ENCODE peak calls at places on chromosomes 13 and 19, in seven cellular contexts. N, Y, S, Q, D, O and G are unnamed samples.

GRCh38 chr13:113349050-113349449 is 14.9 kb downstream of the GRTP1 start:
- DNase-seq in Q (no peak), Y (no peak), O (no peak), S (no peak), D (no peak), N (no peak), G (no peak)

GRCh38 chr19:29687897-29688728 is 22.9 kb downstream of the PLEKHF1 start:
- DNase-seq in Q (no peak), S (no peak), O (peak; percentile 74), D (no peak), Y (no peak), N (no peak), G (no peak)

GRCh38 chr19:47754206-47755064 is 9.1 kb downstream of the NOP53 start:
- DNase-seq in N (no peak), Q (no peak), S (no peak), Y (no peak), D (no peak), O (no peak), G (no peak)

GRCh38 chr13:71607575-71607974 is 259.4 kb downstream of the DACH1 start:
- DNase-seq in Q (no peak), Y (no peak), N (no peak), D (no peak), S (no peak), O (no peak), G (no peak)

GRCh38 chr19:36771275-36772231 is 1.1 kb downstream of the ZNF850 start:
- DNase-seq in Q (peak; percentile 70), N (no peak), O (peak; percentile 94), D (peak; percentile 1), Y (peak; percentile 79), S (peak; percentile 29), G (peak; percentile 62)

GRCh38 chr19:30593975-30594925 is 222.1 kb downstream of the ZNF536 start:
- DNase-seq in Q (no peak), D (no peak), O (no peak), Y (no peak), S (no peak), N (no peak), G (no peak)

GRCh38 chr13:101323601-101324000 is 92.7 kb downstream of the NALCN start:
- DNase-seq in N (no peak), Y (no peak), S (no peak), D (no peak), Q (no peak), O (no peak), G (no peak)

GRCh38 chr13:112510002-112510780 is 77.8 kb downstream of the TUBGCP3 start:
- DNase-seq in Y (no peak), Q (no peak), S (peak; percentile 19), D (peak; percentile 33), O (peak; percentile 73), N (no peak), G (no peak)

GRCh38 chr13:98285317-98285716 is 108.2 kb upstream of the RNF113B start:
- DNase-seq in D (no peak), Q (no peak), S (no peak), Y (no peak), N (no peak), O (no peak), G (no peak)

GRCh38 chr19:33193864-33194362 is at the start of gene LRP3:
- DNase-seq in D (peak; percentile 43), Y (no peak), O (peak; percentile 18), N (no peak), S (no peak), Q (peak; percentile 77), G (peak; percentile 54)

GRCh38 chr19:19488041-19488874 is 27.1 kb downstream of the TSSK6 start:
- DNase-seq in Q (peak; percentile 56), D (no peak), N (no peak), S (no peak), Y (peak; percentile 39), O (peak; percentile 27), G (no peak)

GRCh38 chr19:55447421-55448174 is 4.5 kb upstream of the SHISA7 start:
- DNase-seq in N (no peak), S (no peak), Y (no peak), D (no peak), O (peak; percentile 35), Q (no peak), G (no peak)

GRCh38 chr13:109729031-109729870 is 57.1 kb downstream of the IRS2 start:
- DNase-seq in N (no peak), Y (no peak), Q (no peak), S (no peak), O (peak; percentile 28), D (no peak), G (no peak)

GRCh38 chr13:99311748-99312492 is 4.7 kb upstream of the GPR183 start:
- DNase-seq in O (no peak), Y (peak; percentile 50), Q (no peak), S (no peak), D (no peak), N (no peak), G (no peak)

GRCh38 chr13:73740681-73741080 is 393.5 kb downstream of the KLF12 start:
- DNase-seq in S (no peak), O (peak; percentile 28), D (no peak), Y (no peak), N (no peak), Q (no peak), G (no peak)

GRCh38 chr19:50889638-50890037 is 16.4 kb downstream of the KLK2 start:
- DNase-seq in N (no peak), Y (no peak), Q (no peak), D (no peak), S (no peak), O (no peak), G (no peak)

GRCh38 chr19:54136086-54136863 is 1.3 kb upstream of the CNOT3 start:
- DNase-seq in N (no peak), S (no peak), D (no peak), O (peak; percentile 27), Y (no peak), Q (no peak), G (no peak)

GRCh38 chr13:34863360-34864135 is 78.5 kb upstream of the NBEA start:
- DNase-seq in N (no peak), Y (no peak), D (no peak), Q (no peak), S (peak; percentile 76), O (peak; percentile 72), G (no peak)

GRCh38 chr19:39502640-39503417 is 4.1 kb downstream of the DLL3 start:
- DNase-seq in O (peak; percentile 77), D (peak; percentile 73), Y (no peak), S (peak; percentile 28), N (peak; percentile 66), Q (peak; percentile 84), G (no peak)

GRCh38 chr13:29884671-29885424 is 34.4 kb upstream of the UBL3 start:
- DNase-seq in Q (no peak), D (peak; percentile 29), S (no peak), Y (no peak), O (peak; percentile 42), N (no peak), G (no peak)

GRCh38 chr13:104984296-104984818 is 1551.1 kb downstream of the EFNB2 start:
- DNase-seq in S (no peak), D (no peak), O (peak; percentile 65), Y (no peak), Q (peak; percentile 55), N (peak; percentile 1), G (peak; percentile 45)

GRCh38 chr19:51034704-51035103 is at the start of gene KLK12:
- DNase-seq in O (no peak), D (no peak), Y (no peak), Q (no peak), S (no peak), N (no peak), G (no peak)

GRCh38 chr13:75220238-75220542 is 261.8 kb downstream of the TBC1D4 start:
- DNase-seq in O (no peak), D (no peak), Q (no peak), S (no peak), Y (no peak), N (no peak), G (no peak)
- TF ChIP-seq CTCF in O (no peak), D (no peak), Q (no peak), S (no peak), Y (no peak), N (no peak), G (no peak)

DNA sequence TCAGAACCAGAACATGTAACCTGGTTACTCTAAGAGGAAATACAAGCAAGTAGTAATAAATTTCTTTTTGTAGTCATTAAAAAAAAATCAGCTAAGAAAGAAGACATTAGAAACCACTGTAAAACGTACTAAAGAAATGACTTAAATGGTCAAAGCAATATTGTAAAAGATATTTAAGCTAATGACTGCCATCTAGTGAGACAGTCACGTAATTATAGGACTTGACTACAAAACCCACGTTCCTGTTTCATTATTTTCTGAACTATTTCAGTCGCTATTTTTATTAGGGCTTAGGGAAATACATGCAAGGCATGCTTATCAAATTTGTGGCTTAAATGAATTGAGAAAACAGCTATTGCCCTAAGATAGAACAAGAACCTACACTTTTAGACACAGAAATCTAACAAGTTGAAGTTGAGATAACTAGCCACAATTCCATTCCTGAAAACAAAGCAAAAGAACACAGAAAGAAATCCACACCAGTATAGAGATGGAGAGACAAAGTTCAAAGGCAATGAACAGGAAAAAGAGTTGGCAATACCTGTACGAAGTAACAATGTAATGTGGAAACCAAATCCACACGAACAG is 17.9 kb downstream of the ALG5 start:
- DNase-seq in D (no peak), N (no peak), O (peak; percentile 83), Q (no peak), S (peak; percentile 24), Y (no peak), G (no peak)
- TF ChIP-seq CTCF in D (peak; percentile 75), N (peak; percentile 25), O (peak; percentile 54), Q (peak; percentile 35), S (peak; percentile 47), Y (peak; percentile 54), G (peak; percentile 44)

GRCh38 chr19:3108775-3109174 is 14.6 kb downstream of the GNA11 start:
- DNase-seq in N (peak; percentile 67), D (peak; percentile 65), S (no peak), O (peak; percentile 67), Q (no peak), Y (peak; percentile 57), G (no peak)

GRCh38 chr19:3107658-3108057 is 13.5 kb downstream of the GNA11 start:
- DNase-seq in O (no peak), D (no peak), S (no peak), Y (no peak), N (no peak), Q (no peak), G (no peak)

GRCh38 chr19:3111586-3112247 is 17.6 kb downstream of the GNA11 start:
- DNase-seq in N (no peak), S (no peak), Y (no peak), D (no peak), O (no peak), Q (no peak), G (no peak)

GRCh38 chr19:3110126-3110825 is 16.1 kb downstream of the GNA11 start:
- DNase-seq in S (no peak), O (no peak), Q (no peak), D (no peak), N (no peak), Y (no peak), G (no peak)

DNA sequence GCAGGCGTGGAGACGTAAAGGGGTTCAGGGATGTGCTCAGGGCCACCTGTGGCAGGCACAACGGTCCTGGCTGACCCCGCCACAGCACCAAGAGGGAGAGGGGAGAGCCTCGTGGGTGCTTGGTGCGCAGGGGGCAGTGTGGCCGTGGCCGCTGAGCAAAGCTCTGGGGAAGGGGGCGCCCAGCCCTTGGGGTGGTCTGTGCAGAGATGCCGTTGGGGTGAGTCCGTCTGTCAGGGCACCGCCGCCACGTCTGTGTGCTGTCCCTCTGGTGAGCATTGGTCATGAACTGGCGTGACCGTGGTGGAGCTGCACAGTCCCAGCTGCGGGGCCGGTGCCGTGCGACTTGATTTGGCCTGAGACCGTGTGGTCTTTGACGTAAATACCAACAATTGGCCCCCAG is 15.3 kb downstream of the GNA11 start:
- DNase-seq in S (no peak), N (no peak), Q (no peak), Y (no peak), O (no peak), D (no peak), G (no peak)
- TF ChIP-seq CTCF in S (no peak), N (no peak), Q (no peak), Y (no peak), O (no peak), D (no peak), G (no peak)

GRCh38 chr13:24627090-24627714 is 53.0 kb upstream of the ATP12A start:
- DNase-seq in D (peak; percentile 78), Y (no peak), O (no peak), N (no peak), Q (no peak), S (no peak), G (peak; percentile 79)
- TF ChIP-seq CTCF in D (peak; percentile 80), Y (no peak), O (peak; percentile 39), N (no peak), Q (no peak), S (peak; percentile 71), G (peak; percentile 91)